ENCODE peak calls at places on chromosomes 2 and 18, in nine cellular contexts. H, O, M, P, V, Y, X, Q and T are unnamed samples.

GRCh38 chr2:85770369-85770768 is 16.6 kb downstream of the ATOH8 start:
- DNase-seq in H (no peak), O (no peak), M (peak), P (peak), V (no peak), Y (no peak), X (no peak), Q (no peak), T (no peak)

GRCh38 chr18:6281874-6282273 is 132.8 kb downstream of the L3MBTL4 start:
- DNase-seq in H (no peak), O (no peak), M (no peak), P (no peak), V (no peak), Y (no peak), X (no peak), Q (no peak), T (no peak)

GRCh38 chr2:194867328-194867727 is 789.7 kb upstream of the SLC39A10 start:
- DNase-seq in H (peak), O (peak), M (peak), P (no peak), V (peak), Y (peak), X (no peak), Q (no peak), T (peak)

GRCh38 chr2:213733893-213734292 is 449.6 kb downstream of the SPAG16 start:
- DNase-seq in H (no peak), O (no peak), M (no peak), P (no peak), V (no peak), Y (no peak), X (no peak), Q (no peak), T (no peak)

GRCh38 chr18:57004366-57005121 is 142.3 kb upstream of the BOD1L2 start:
- DNase-seq in H (peak), O (no peak), M (peak), P (no peak), V (peak), Y (peak), X (no peak), Q (no peak), T (peak)

GRCh38 chr2:54524236-54524991 is 68.3 kb downstream of the SPTBN1 start:
- DNase-seq in H (peak), O (peak), M (peak), P (no peak), V (peak), Y (peak), X (no peak), Q (no peak), T (peak)

GRCh38 chr18:59910967-59911366 is 11.2 kb downstream of the PMAIP1 start:
- DNase-seq in H (no peak), O (peak), M (peak), P (no peak), V (peak), Y (no peak), X (no peak), Q (no peak), T (peak)

GRCh38 chr2:203072371-203072770 is 57.7 kb downstream of the NBEAL1 start:
- DNase-seq in H (no peak), O (no peak), M (no peak), P (no peak), V (no peak), Y (no peak), X (no peak), Q (no peak), T (no peak)

GRCh38 chr2:173943738-173944137 is 21.4 kb downstream of the SP3 start:
- DNase-seq in H (no peak), O (no peak), M (no peak), P (no peak), V (no peak), Y (no peak), X (no peak), Q (no peak), T (no peak)

GRCh38 chr2:152432206-152432653 is 97.3 kb downstream of the FMNL2 start:
- DNase-seq in H (peak), O (peak), M (peak), P (no peak), V (peak), Y (peak), X (no peak), Q (no peak), T (peak)

GRCh38 chr2:174631009-174631981 is 33.7 kb upstream of the WIPF1 start:
- DNase-seq in H (no peak), O (no peak), M (peak), P (no peak), V (peak), Y (peak), X (no peak), Q (no peak), T (peak)

DNA sequence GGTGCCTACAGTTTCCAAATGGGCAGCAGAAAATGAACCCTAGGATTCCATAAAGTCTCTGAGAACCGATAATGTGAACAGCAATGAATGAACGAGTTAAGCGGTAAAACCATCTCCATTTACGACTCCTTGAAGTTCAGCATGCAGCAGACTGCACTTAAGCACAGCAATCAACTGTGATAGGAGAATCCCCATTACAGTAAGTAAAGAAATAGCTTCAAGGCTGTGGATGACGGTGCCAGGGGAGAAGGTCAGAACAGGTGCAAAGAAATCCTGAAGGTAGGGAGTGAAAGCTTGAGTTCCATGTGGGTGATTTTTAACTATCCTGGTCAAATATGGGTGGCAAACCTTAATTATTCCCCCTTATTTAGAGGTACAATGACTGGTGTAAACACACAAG is 444.4 kb downstream of the NCKAP5 start:
- DNase-seq in H (no peak), O (no peak), M (no peak), P (no peak), V (no peak), Y (no peak), X (no peak), Q (no peak), T (no peak)
- TF ChIP-seq CTCF in H (no peak), O (no peak), M (no peak), P (no peak), V (no peak), Y (no peak), X (no peak), Q (no peak), T (no peak)

GRCh38 chr2:227871375-227871788 is at the start of gene DAW1:
- DNase-seq in H (no peak), O (no peak), M (peak), P (peak), V (peak), Y (peak), X (peak), Q (peak), T (peak)
- H3K4me3 ChIP-seq in H (no peak), O (peak), M (peak), P (peak), V (peak), Y (peak), X (peak), Q (peak), T (peak)

DNA sequence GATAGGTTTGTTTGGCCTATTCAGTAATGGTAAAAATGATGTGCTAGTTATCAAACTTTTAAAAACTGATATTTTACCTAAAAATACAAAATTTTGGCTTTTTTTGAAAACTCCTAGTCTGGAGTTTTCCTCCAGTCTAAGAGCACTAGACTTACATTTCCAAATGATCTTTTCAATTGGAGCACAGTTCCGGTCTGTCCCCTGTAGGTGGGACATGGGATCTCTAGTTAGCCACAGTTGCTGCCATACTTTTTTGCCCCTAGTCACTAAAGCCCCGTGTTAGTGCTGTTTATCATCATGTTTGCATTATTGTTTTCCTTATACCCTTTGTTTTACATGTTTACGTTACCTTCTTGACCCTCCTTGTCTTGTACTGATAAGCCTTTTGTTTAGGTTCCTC is 52.4 kb downstream of the RELCH start:
- DNase-seq in H (no peak), O (no peak), M (no peak), P (no peak), V (no peak), Y (no peak), X (no peak), Q (no peak), T (no peak)
- TF ChIP-seq CTCF in H (no peak), O (no peak), M (no peak), P (no peak), V (no peak), Y (no peak), X (no peak), Q (no peak), T (peak)

DNA sequence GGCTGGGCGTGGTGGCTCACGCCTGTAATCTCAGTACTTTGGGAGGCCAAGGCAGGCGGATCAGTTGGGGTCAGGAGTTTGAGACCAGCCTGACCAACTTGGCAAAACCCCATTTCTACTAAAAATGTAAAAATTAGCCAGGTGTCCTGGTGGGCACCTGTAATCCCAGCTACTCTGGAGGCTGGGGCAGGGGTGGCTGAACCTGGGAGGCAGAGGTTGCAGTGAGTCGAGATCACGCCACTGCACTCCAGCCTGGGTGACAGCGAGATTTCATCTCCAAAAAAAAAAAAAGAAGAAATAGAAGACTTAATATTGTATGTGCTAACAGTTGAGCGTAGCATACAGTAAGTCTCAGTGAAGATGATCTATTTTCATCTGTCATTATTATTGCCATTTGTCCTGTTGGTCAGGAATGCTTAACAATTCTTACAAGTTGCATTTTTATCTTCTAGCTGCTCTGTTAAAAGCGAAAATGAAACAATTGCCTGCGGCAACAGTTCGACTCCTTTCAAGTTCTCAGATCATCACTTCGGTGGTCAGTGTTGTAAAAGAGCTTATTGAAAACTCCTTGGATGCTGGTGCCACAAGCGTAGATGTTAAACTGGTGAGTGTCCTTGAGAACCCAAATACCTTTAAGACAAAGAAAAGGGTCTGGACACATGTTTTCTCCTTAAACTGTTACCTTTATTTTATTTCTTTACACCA is 7.2 kb downstream of the PMS1 start:
- DNase-seq in H (no peak), O (no peak), M (no peak), P (no peak), V (peak), Y (no peak), X (no peak), Q (no peak), T (no peak)
- H3K4me3 ChIP-seq in H (no peak), O (no peak), M (no peak), P (no peak), V (no peak), Y (no peak), X (no peak), Q (no peak), T (no peak)